ENCODE peak calls at places on chromosomes 11 and 22, in seven cellular contexts. One of them, this sample, is unnamed.

GRCh38 chr11:14148653-14149273 is 186.2 kb downstream of the SPON1 start:
- DNase-seq in HepG2: peak; percentile 16
- DNase-seq in K562: peak; percentile 14
- DNase-seq in A549: peak; percentile 10
- DNase-seq in IMR-90: peak; percentile 44
- DNase-seq in GM12878: no peak
- DNase-seq in H1: no peak
- DNase-seq in this sample: peak; percentile 29

GRCh38 chr11:66035653-66036333 is 9.5 kb upstream of the CATSPER1 start:
- DNase-seq in IMR-90: no peak
- DNase-seq in HepG2: no peak
- DNase-seq in GM12878: no peak
- DNase-seq in K562: no peak
- DNase-seq in H1: no peak
- DNase-seq in A549: no peak
- DNase-seq in this sample: no peak

GRCh38 chr11:93829598-93829997 is 20.8 kb downstream of the VSTM5 start:
- DNase-seq in GM12878: no peak
- DNase-seq in IMR-90: no peak
- DNase-seq in K562: no peak
- DNase-seq in H1: no peak
- DNase-seq in A549: no peak
- DNase-seq in HepG2: no peak
- DNase-seq in this sample: no peak

GRCh38 chr11:79400717-79401330 is 40.0 kb downstream of the TENM4 start:
- DNase-seq in A549: peak; percentile 22
- DNase-seq in HepG2: peak; percentile 12
- DNase-seq in IMR-90: peak; percentile 25
- DNase-seq in H1: peak; percentile 75
- DNase-seq in K562: peak; percentile 12
- DNase-seq in GM12878: no peak
- DNase-seq in this sample: no peak

GRCh38 chr22:21015051-21016006 is at the start of gene P2RX6:
- DNase-seq in GM12878: no peak
- DNase-seq in IMR-90: peak; percentile 13
- DNase-seq in HepG2: no peak
- DNase-seq in A549: no peak
- DNase-seq in H1: no peak
- DNase-seq in K562: peak; percentile 81
- DNase-seq in this sample: no peak

GRCh38 chr11:11621881-11622706 is at the start of gene GALNT18:
- DNase-seq in HepG2: peak; percentile 67
- DNase-seq in H1: peak; percentile 87
- DNase-seq in K562: peak; percentile 100
- DNase-seq in A549: peak; percentile 92
- DNase-seq in IMR-90: peak; percentile 90
- DNase-seq in GM12878: peak; percentile 68
- DNase-seq in this sample: peak; percentile 81

GRCh38 chr22:48701296-48702030 is 1126.2 kb downstream of the BRD1 start:
- DNase-seq in H1: no peak
- DNase-seq in IMR-90: no peak
- DNase-seq in A549: no peak
- DNase-seq in HepG2: peak; percentile 8
- DNase-seq in GM12878: no peak
- DNase-seq in K562: no peak
- DNase-seq in this sample: no peak

GRCh38 chr11:69295079-69295994 is 1.4 kb downstream of the MYEOV start:
- DNase-seq in GM12878: no peak
- DNase-seq in K562: no peak
- DNase-seq in H1: no peak
- DNase-seq in A549: no peak
- DNase-seq in IMR-90: no peak
- DNase-seq in HepG2: no peak
- DNase-seq in this sample: no peak

GRCh38 chr11:132744771-132745170 is 787.5 kb downstream of the OPCML start:
- DNase-seq in HepG2: no peak
- DNase-seq in IMR-90: peak; percentile 59
- DNase-seq in A549: no peak
- DNase-seq in H1: no peak
- DNase-seq in K562: no peak
- DNase-seq in GM12878: no peak
- DNase-seq in this sample: no peak

GRCh38 chr11:27392715-27393114 is 29.7 kb upstream of the CCDC34 start:
- DNase-seq in HepG2: peak; percentile 66
- DNase-seq in H1: no peak
- DNase-seq in GM12878: no peak
- DNase-seq in IMR-90: peak; percentile 90
- DNase-seq in A549: no peak
- DNase-seq in K562: peak; percentile 38
- DNase-seq in this sample: no peak

GRCh38 chr11:75562048-75562835 is at the start of gene SERPINH1:
- DNase-seq in H1: peak; percentile 83
- DNase-seq in IMR-90: peak; percentile 84
- DNase-seq in HepG2: peak; percentile 81
- DNase-seq in K562: peak; percentile 84
- DNase-seq in A549: peak; percentile 97
- DNase-seq in GM12878: peak; percentile 58
- DNase-seq in this sample: peak; percentile 72

GRCh38 chr11:75563501-75563977 is 1.5 kb downstream of the SERPINH1 start:
- DNase-seq in K562: no peak
- DNase-seq in A549: no peak
- DNase-seq in HepG2: no peak
- DNase-seq in H1: no peak
- DNase-seq in IMR-90: no peak
- DNase-seq in GM12878: no peak
- DNase-seq in this sample: no peak

GRCh38 chr11:75561426-75562047 is 516 bp upstream of the SERPINH1 start:
- DNase-seq in GM12878: no peak
- DNase-seq in IMR-90: no peak
- DNase-seq in HepG2: no peak
- DNase-seq in K562: no peak
- DNase-seq in H1: no peak
- DNase-seq in A549: no peak
- DNase-seq in this sample: no peak

GRCh38 chr11:75563978-75564552 is 2.0 kb downstream of the SERPINH1 start:
- DNase-seq in HepG2: peak; percentile 45
- DNase-seq in A549: no peak
- DNase-seq in H1: peak; percentile 82
- DNase-seq in K562: peak; percentile 81
- DNase-seq in GM12878: no peak
- DNase-seq in IMR-90: peak; percentile 92
- DNase-seq in this sample: no peak

GRCh38 chr11:75562836-75563484 is 907 bp downstream of the SERPINH1 start:
- DNase-seq in GM12878: no peak
- DNase-seq in H1: peak; percentile 79
- DNase-seq in A549: no peak
- DNase-seq in K562: peak; percentile 63
- DNase-seq in HepG2: no peak
- DNase-seq in IMR-90: peak; percentile 56
- DNase-seq in this sample: no peak
- TF ChIP-seq CEBPB in GM12878: no peak
- TF ChIP-seq CEBPB in H1: no peak
- TF ChIP-seq CEBPB in A549: no peak
- TF ChIP-seq CEBPB in K562: no peak
- TF ChIP-seq CEBPB in HepG2: no peak
- TF ChIP-seq CEBPB in IMR-90: no peak
- TF ChIP-seq CEBPB in this sample: no peak

DNA sequence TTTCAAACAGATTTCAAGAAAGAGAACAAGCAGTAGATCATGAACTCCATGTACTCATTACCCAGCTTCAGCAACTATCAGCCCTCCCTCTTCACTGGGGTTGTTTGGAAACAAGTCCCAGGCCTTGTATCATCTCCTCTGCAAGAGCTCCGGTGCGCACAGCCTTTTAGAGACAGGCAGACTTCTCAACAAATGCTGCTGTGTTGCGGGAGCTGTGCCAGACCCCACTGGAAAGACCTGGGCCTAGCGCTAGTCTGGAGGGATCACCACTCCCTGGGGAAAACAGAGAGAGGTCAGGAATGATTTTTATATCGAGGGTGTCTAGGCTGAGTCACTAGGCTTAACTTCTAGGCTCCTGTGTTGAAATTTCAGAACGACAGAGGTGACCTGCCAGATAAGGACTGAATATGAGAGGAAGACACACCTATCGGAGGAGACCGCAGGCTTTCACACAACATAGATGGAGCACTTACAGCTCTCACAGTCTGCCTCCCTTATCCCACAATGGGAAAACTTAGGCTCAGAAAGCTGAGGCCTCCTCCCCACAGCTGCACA is 85.8 kb downstream of the PKNOX2 start:
- DNase-seq in A549: no peak
- DNase-seq in HepG2: no peak
- DNase-seq in H1: no peak
- DNase-seq in GM12878: no peak
- DNase-seq in IMR-90: no peak
- DNase-seq in K562: no peak
- DNase-seq in this sample: no peak
- TF ChIP-seq CEBPB in A549: no peak
- TF ChIP-seq CEBPB in HepG2: no peak
- TF ChIP-seq CEBPB in H1: no peak
- TF ChIP-seq CEBPB in GM12878: no peak
- TF ChIP-seq CEBPB in IMR-90: no peak
- TF ChIP-seq CEBPB in K562: peak; percentile 17
- TF ChIP-seq CEBPB in this sample: no peak

GRCh38 chr22:30204015-30204741 is 42.4 kb downstream of the LIF start:
- DNase-seq in IMR-90: no peak
- DNase-seq in K562: no peak
- DNase-seq in HepG2: no peak
- DNase-seq in H1: no peak
- DNase-seq in A549: no peak
- DNase-seq in GM12878: no peak
- DNase-seq in this sample: no peak

GRCh38 chr22:30206964-30207363 is 39.6 kb downstream of the LIF start:
- DNase-seq in H1: no peak
- DNase-seq in GM12878: no peak
- DNase-seq in A549: peak; percentile 80
- DNase-seq in HepG2: peak; percentile 85
- DNase-seq in IMR-90: peak; percentile 99
- DNase-seq in K562: no peak
- DNase-seq in this sample: peak; percentile 78

GRCh38 chr22:30202531-30203006 is 44.0 kb downstream of the LIF start:
- DNase-seq in IMR-90: peak; percentile 69
- DNase-seq in K562: no peak
- DNase-seq in GM12878: no peak
- DNase-seq in A549: no peak
- DNase-seq in HepG2: no peak
- DNase-seq in H1: no peak
- DNase-seq in this sample: no peak

GRCh38 chr22:30204742-30205111 is 41.8 kb downstream of the LIF start:
- DNase-seq in H1: no peak
- DNase-seq in HepG2: no peak
- DNase-seq in K562: no peak
- DNase-seq in A549: no peak
- DNase-seq in IMR-90: peak; percentile 84
- DNase-seq in GM12878: no peak
- DNase-seq in this sample: no peak

DNA sequence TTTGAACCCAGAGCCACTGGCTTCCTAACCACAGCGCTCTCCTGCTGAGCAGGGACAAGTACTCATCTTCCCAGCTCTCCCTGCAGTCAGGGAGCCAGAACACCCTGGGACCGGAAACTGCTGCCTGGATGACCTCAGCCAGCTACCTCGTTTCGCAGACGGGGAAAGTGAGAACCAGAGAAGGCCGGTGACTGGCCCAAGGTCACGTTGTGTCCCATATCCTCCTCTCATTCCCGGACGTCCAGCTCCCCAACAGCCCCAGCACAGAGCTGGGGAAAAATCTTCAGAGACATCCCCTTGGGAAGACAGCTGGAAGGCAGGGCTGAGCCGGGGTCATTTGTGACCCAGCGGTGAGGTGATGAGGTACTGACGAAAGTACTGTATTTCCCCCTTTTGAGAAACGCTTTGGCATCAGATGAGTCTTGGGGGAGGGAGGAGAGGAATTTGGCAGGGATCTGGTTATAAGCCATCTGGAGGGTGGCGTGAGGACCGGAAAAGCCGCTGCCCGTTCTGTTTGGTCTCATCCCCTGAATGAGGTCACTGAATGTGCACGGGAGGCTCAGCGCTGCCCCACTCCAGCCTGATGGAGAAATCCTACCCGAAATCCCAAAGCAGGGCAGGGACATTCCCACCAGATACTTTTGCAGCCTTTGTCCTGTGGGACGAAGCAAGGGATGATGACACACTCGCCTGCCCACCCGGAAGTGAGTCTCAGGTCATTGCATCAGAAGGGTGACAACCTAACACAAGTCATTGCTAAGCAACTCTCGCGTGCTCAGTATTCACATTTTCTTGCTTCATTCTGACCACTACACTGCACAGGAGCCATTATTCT is 41.1 kb downstream of the LIF start:
- DNase-seq in HepG2: peak; percentile 40
- DNase-seq in GM12878: no peak
- DNase-seq in K562: no peak
- DNase-seq in IMR-90: peak; percentile 100
- DNase-seq in H1: no peak
- DNase-seq in A549: peak; percentile 91
- DNase-seq in this sample: no peak
- TF ChIP-seq CEBPB in HepG2: peak; percentile 87
- TF ChIP-seq CEBPB in GM12878: no peak
- TF ChIP-seq CEBPB in K562: peak; percentile 78
- TF ChIP-seq CEBPB in IMR-90: peak; percentile 99
- TF ChIP-seq CEBPB in H1: no peak
- TF ChIP-seq CEBPB in A549: peak; percentile 90
- TF ChIP-seq CEBPB in this sample: no peak

GRCh38 chr22:50522208-50522805 is 3.1 kb downstream of the SCO2 start:
- DNase-seq in K562: no peak
- DNase-seq in A549: no peak
- DNase-seq in HepG2: no peak
- DNase-seq in H1: no peak
- DNase-seq in IMR-90: no peak
- DNase-seq in GM12878: no peak
- DNase-seq in this sample: no peak

GRCh38 chr22:50519151-50519550 is 6.2 kb downstream of the SCO2 start:
- DNase-seq in A549: no peak
- DNase-seq in GM12878: no peak
- DNase-seq in IMR-90: no peak
- DNase-seq in K562: no peak
- DNase-seq in HepG2: no peak
- DNase-seq in H1: no peak
- DNase-seq in this sample: no peak

GRCh38 chr22:50521710-50522109 is 3.7 kb downstream of the SCO2 start:
- DNase-seq in A549: no peak
- DNase-seq in H1: no peak
- DNase-seq in K562: no peak
- DNase-seq in GM12878: no peak
- DNase-seq in IMR-90: no peak
- DNase-seq in HepG2: no peak
- DNase-seq in this sample: no peak

GRCh38 chr22:50522806-50523438 is 2.5 kb downstream of the SCO2 start:
- DNase-seq in IMR-90: no peak
- DNase-seq in HepG2: no peak
- DNase-seq in A549: no peak
- DNase-seq in GM12878: no peak
- DNase-seq in K562: no peak
- DNase-seq in H1: no peak
- DNase-seq in this sample: no peak

GRCh38 chr22:50520826-50521453 is 4.5 kb downstream of the SCO2 start:
- DNase-seq in A549: no peak
- DNase-seq in H1: no peak
- DNase-seq in GM12878: no peak
- DNase-seq in K562: no peak
- DNase-seq in IMR-90: no peak
- DNase-seq in HepG2: no peak
- DNase-seq in this sample: no peak
- TF ChIP-seq CEBPB in A549: no peak
- TF ChIP-seq CEBPB in H1: no peak
- TF ChIP-seq CEBPB in GM12878: no peak
- TF ChIP-seq CEBPB in K562: no peak
- TF ChIP-seq CEBPB in IMR-90: no peak
- TF ChIP-seq CEBPB in HepG2: no peak
- TF ChIP-seq CEBPB in this sample: no peak

This sample was measured in HCT116.